ENCODE peak calls at places on chromosomes 3 and 15, in six cellular contexts. A is GM12891, J is HepG2, W is GM12878, Y is K562, F is H1. G is an unnamed sample.

GRCh38 chr3:86578071-86578470 is 412.9 kb downstream of the VGLL3 start:
- DNase-seq in A (no peak), J (no peak), W (no peak), Y (no peak), F (no peak), G (no peak)

GRCh38 chr15:74251187-74251811 is 15.2 kb downstream of the CCDC33 start:
- DNase-seq in A (no peak), J (no peak), W (no peak), Y (no peak), F (no peak), G (no peak)

GRCh38 chr3:10554236-10554611 is 48.8 kb upstream of the ATP2B2 start:
- DNase-seq in A (no peak), J (no peak), W (no peak), Y (no peak), F (no peak), G (no peak)

GRCh38 chr3:112778298-112779008 is 68.2 kb downstream of the CD200R1L start:
- DNase-seq in A (no peak), J (no peak), W (no peak), Y (no peak), F (no peak), G (no peak)

GRCh38 chr15:52180851-52181450 is 10.2 kb downstream of the GNB5 start:
- DNase-seq in A (no peak), J (no peak), W (no peak), Y (no peak), F (no peak), G (no peak)

GRCh38 chr3:54819926-54820325 is 107.9 kb downstream of the LRTM1 start:
- DNase-seq in A (no peak), J (no peak), W (no peak), Y (no peak), F (no peak), G (no peak)

GRCh38 chr3:149180057-149180573 is 41.5 kb downstream of the CP start:
- DNase-seq in A (no peak), J (peak; percentile 17), W (no peak), Y (peak; percentile 60), F (no peak), G (no peak)

GRCh38 chr3:120352017-120352416 is 2.9 kb upstream of the LRRC58 start:
- DNase-seq in A (no peak), J (no peak), W (no peak), Y (no peak), F (no peak), G (no peak)

GRCh38 chr3:159620873-159621272 is 367.8 kb upstream of the IL12A start:
- DNase-seq in A (no peak), J (no peak), W (no peak), Y (no peak), F (no peak), G (no peak)

GRCh38 chr15:59522988-59523461 is 85.0 kb downstream of the FAM81A start:
- DNase-seq in A (no peak), J (no peak), W (no peak), Y (no peak), F (peak; percentile 43), G (no peak)

GRCh38 chr15:25684521-25685215 is 178.5 kb downstream of the ATP10A start:
- DNase-seq in A (no peak), J (no peak), W (no peak), Y (no peak), F (no peak), G (no peak)
- TF ChIP-seq POLR2AphosphoS5 in A (no peak), J (no peak), W (no peak), Y (no peak), F (no peak), G (no peak)

DNA sequence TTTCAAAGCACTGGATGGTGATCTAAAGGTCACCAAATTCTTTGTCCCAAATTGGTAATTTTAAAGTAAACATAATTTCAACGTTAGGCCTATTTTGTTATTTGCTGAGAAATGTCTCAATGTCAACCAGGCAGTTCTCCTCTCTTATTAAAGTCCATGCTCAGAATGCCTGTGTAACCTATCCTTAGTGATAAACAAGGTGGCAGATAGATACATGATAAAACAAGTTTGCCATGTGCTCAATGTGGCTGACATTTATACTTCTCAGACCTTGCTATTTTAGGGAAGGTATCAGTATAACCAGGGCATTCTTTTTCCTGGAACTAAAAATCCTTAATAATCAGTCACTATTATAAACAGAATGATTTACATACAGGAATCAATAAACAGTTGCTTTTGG is 8.5 kb downstream of the MBNL1 start:
- DNase-seq in A (no peak), J (no peak), W (no peak), Y (no peak), F (no peak), G (no peak)
- TF ChIP-seq POLR2A in A (no peak), J (no peak), W (no peak), Y (no peak), F (no peak), G (no peak)

GRCh38 chr3:134339331-134339730 is 34.9 kb downstream of the AMOTL2 start:
- DNase-seq in A (no peak), J (no peak), W (no peak), Y (no peak), F (no peak), G (no peak)
- TF ChIP-seq TAF1 in A (no peak), J (no peak), W (no peak), Y (no peak), F (no peak), G (no peak)

DNA sequence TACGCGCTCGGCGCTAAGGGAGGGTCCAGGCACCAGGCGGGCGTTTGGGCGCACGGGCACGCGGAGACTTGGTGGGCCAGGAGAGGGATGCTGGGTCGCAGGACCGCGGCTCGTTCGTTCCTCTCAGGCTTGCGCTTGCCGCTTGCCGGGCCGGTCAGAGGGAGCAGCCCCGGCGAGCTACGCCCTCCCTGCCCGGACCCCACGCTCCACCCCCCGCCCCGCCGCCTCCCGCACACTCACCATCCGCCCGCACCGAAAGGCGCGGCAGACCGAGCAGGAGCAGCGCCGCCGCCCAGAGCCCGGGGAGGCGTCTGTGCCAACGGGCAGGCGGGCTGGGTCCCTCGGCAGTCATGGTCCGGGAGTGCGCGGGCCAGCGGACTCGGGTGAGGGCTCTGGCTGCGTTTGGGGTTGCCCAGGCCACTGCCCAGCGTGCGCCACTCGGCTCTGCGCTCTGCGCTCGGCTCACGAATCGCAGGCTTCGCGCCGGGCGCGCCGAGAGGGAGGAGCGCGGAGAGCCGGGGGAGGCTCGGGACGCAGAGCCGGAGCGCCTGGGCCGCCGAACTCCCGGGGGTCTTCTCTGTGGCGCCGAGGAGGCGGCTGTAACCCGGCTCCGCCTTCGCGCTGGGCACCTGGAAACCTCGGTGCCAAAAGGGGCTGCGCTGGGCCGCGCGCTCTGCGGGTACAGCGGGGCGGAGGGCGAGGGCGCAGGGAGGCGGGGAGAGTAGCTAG is at the start of gene SUSD5:
- DNase-seq in A (peak; percentile 18), J (no peak), W (no peak), Y (no peak), F (peak; percentile 80), G (peak; percentile 10)
- TF ChIP-seq POLR2AphosphoS5 in A (no peak), J (no peak), W (no peak), Y (no peak), F (no peak), G (no peak)

GRCh38 chr15:101201411-101202174 is 50.3 kb downstream of the CHSY1 start:
- DNase-seq in A (no peak), J (no peak), W (no peak), Y (peak; percentile 20), F (peak; percentile 74), G (no peak)
- TF ChIP-seq POLR2A in A (no peak), J (no peak), W (no peak), Y (no peak), F (peak; percentile 20), G (no peak)

GRCh38 chr3:175153595-175153994 is 294.5 kb downstream of the NAALADL2 start:
- DNase-seq in A (no peak), J (no peak), W (no peak), Y (no peak), F (no peak), G (no peak)

GRCh38 chr3:175150812-175151411 is 291.8 kb downstream of the NAALADL2 start:
- DNase-seq in A (no peak), J (no peak), W (no peak), Y (no peak), F (no peak), G (no peak)

GRCh38 chr3:175146258-175146657 is 287.1 kb downstream of the NAALADL2 start:
- DNase-seq in A (no peak), J (no peak), W (no peak), Y (no peak), F (no peak), G (no peak)

GRCh38 chr3:175144368-175144767 is 285.2 kb downstream of the NAALADL2 start:
- DNase-seq in A (no peak), J (no peak), W (no peak), Y (no peak), F (no peak), G (no peak)

DNA sequence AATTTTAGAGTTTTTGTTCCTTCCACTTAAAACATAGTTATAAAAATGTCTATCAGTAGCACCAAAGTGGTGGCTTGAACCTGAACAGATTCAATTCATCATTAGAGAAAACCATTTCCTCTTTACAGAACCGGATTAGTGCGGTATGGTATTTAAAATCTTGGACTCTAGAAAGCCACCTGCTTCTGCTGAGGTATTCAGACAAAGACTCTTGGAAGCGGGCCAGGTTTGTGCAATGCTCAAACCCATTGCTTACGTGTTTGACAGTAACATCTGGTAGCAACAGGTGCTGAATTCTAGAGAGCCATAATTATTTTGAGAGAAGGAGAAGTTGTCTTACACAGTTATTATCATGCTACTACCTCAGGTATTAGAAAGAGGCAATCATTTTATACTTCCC is 290.5 kb downstream of the NAALADL2 start:
- DNase-seq in A (no peak), J (peak; percentile 1), W (peak; percentile 62), Y (no peak), F (no peak), G (no peak)
- TF ChIP-seq TAF1 in A (no peak), J (no peak), W (no peak), Y (no peak), F (no peak), G (no peak)

DNA sequence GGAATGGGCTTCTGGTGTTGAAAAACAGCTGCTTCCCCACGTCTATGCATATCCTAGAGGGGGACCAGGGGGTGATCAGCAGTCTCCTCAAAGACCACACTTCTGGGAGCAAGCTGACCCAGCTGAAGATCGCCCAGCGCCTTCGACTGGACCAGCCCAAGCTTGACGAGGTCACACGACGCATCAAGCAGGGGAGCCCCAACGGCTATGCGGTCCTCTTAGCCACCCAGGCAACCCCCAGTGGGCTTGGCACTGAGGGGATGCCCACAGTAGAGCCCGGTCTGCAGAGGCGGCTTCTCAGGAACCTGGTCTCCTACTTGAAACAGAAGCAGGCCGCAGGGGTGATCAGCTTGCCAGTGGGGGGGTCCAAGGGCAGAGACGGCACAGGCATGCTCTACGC is 2.5 kb downstream of the RBM15B start:
- DNase-seq in A (no peak), J (no peak), W (no peak), Y (no peak), F (no peak), G (no peak)
- TF ChIP-seq POLR2AphosphoS5 in A (peak; percentile 78), J (no peak), W (peak; percentile 49), Y (no peak), F (peak; percentile 34), G (no peak)

G was measured in GM12892.